ENCODE peak calls at places on chromosomes 16 and 17, in four cellular contexts. One of them, this sample, is unnamed.

GRCh38 chr16:278863-279366 is 1.5 kb upstream of the ARHGDIG start:
- DNase-seq in Peyer's patch: no peak
- DNase-seq in psoas muscle: no peak
- DNase-seq in cardiac muscle cell: peak
- DNase-seq in this sample: peak

GRCh38 chr17:38667099-38667786 is 7.5 kb downstream of the EPOP start:
- DNase-seq in Peyer's patch: peak
- DNase-seq in psoas muscle: peak
- DNase-seq in cardiac muscle cell: peak
- DNase-seq in this sample: peak

GRCh38 chr16:30060354-30061194 is 5.0 kb upstream of the ALDOA start:
- DNase-seq in Peyer's patch: no peak
- DNase-seq in psoas muscle: peak
- DNase-seq in cardiac muscle cell: no peak
- DNase-seq in this sample: peak

GRCh38 chr16:50699345-50700159 is 6.1 kb downstream of the NOD2 start:
- DNase-seq in Peyer's patch: no peak
- DNase-seq in psoas muscle: peak
- DNase-seq in cardiac muscle cell: peak
- DNase-seq in this sample: peak

GRCh38 chr17:50559674-50560184 is 786 bp upstream of the CACNA1G start:
- DNase-seq in Peyer's patch: peak
- DNase-seq in psoas muscle: peak
- DNase-seq in cardiac muscle cell: peak
- DNase-seq in this sample: peak

GRCh38 chr16:84572096-84572495 is 45.8 kb downstream of the COTL1 start:
- DNase-seq in Peyer's patch: no peak
- DNase-seq in psoas muscle: no peak
- DNase-seq in cardiac muscle cell: no peak
- DNase-seq in this sample: no peak

GRCh38 chr17:82883461-82884031 is 43.7 kb upstream of the ZNF750 start:
- DNase-seq in Peyer's patch: no peak
- DNase-seq in psoas muscle: peak
- DNase-seq in cardiac muscle cell: no peak
- DNase-seq in this sample: no peak

GRCh38 chr17:72373910-72374741 is 253.3 kb downstream of the SOX9 start:
- DNase-seq in Peyer's patch: no peak
- DNase-seq in psoas muscle: peak
- DNase-seq in cardiac muscle cell: peak
- DNase-seq in this sample: peak

GRCh38 chr17:1940810-1941185 is 84.3 kb downstream of the RTN4RL1 start:
- DNase-seq in Peyer's patch: no peak
- DNase-seq in psoas muscle: no peak
- DNase-seq in cardiac muscle cell: no peak
- DNase-seq in this sample: no peak

GRCh38 chr17:31558748-31559646 is 167.5 kb downstream of the RAB11FIP4 start:
- DNase-seq in Peyer's patch: peak
- DNase-seq in psoas muscle: peak
- DNase-seq in cardiac muscle cell: peak
- DNase-seq in this sample: peak

GRCh38 chr17:67565068-67565467 is 152.7 kb upstream of the NOL11 start:
- DNase-seq in Peyer's patch: no peak
- DNase-seq in psoas muscle: no peak
- DNase-seq in cardiac muscle cell: no peak
- DNase-seq in this sample: no peak

GRCh38 chr17:5526821-5527598 is 40.6 kb downstream of the MIS12 start:
- DNase-seq in Peyer's patch: peak
- DNase-seq in psoas muscle: peak
- DNase-seq in cardiac muscle cell: peak
- DNase-seq in this sample: peak

GRCh38 chr17:59668816-59669215 is 38.4 kb downstream of the PTRH2 start:
- DNase-seq in Peyer's patch: no peak
- DNase-seq in psoas muscle: no peak
- DNase-seq in cardiac muscle cell: peak
- DNase-seq in this sample: peak

GRCh38 chr16:21611546-21612384 is 12.4 kb downstream of the METTL9 start:
- DNase-seq in Peyer's patch: no peak
- DNase-seq in psoas muscle: no peak
- DNase-seq in cardiac muscle cell: peak
- DNase-seq in this sample: peak

GRCh38 chr17:79047923-79048825 is 24.2 kb downstream of the C1QTNF1 start:
- DNase-seq in Peyer's patch: no peak
- DNase-seq in psoas muscle: no peak
- DNase-seq in cardiac muscle cell: no peak
- DNase-seq in this sample: no peak

GRCh38 chr16:28293589-28293935 is 1.2 kb downstream of the SBK1 start:
- DNase-seq in Peyer's patch: no peak
- DNase-seq in psoas muscle: no peak
- DNase-seq in cardiac muscle cell: no peak
- DNase-seq in this sample: no peak

GRCh38 chr17:56313201-56313600 is 159.9 kb downstream of the ANKFN1 start:
- DNase-seq in Peyer's patch: no peak
- DNase-seq in psoas muscle: no peak
- DNase-seq in cardiac muscle cell: no peak
- DNase-seq in this sample: no peak

GRCh38 chr17:4199818-4200402 is 56.9 kb downstream of the CYB5D2 start:
- DNase-seq in Peyer's patch: no peak
- DNase-seq in psoas muscle: no peak
- DNase-seq in cardiac muscle cell: peak
- DNase-seq in this sample: peak

GRCh38 chr17:73551756-73552155 is 92.5 kb downstream of the SDK2 start:
- DNase-seq in Peyer's patch: no peak
- DNase-seq in psoas muscle: no peak
- DNase-seq in cardiac muscle cell: no peak
- DNase-seq in this sample: no peak

GRCh38 chr17:31811021-31811565 is 48.0 kb downstream of the COPRS start:
- DNase-seq in Peyer's patch: no peak
- DNase-seq in psoas muscle: no peak
- DNase-seq in cardiac muscle cell: peak
- DNase-seq in this sample: no peak

GRCh38 chr16:83734136-83734535 is 73.6 kb upstream of the HSBP1 start:
- DNase-seq in Peyer's patch: no peak
- DNase-seq in psoas muscle: no peak
- DNase-seq in cardiac muscle cell: no peak
- DNase-seq in this sample: no peak

GRCh38 chr17:15262291-15263205 is 2.6 kb downstream of the PMP22 start:
- DNase-seq in Peyer's patch: peak
- DNase-seq in psoas muscle: peak
- DNase-seq in cardiac muscle cell: peak
- DNase-seq in this sample: peak

GRCh38 chr17:15261063-15261817 is 3.9 kb downstream of the PMP22 start:
- DNase-seq in Peyer's patch: no peak
- DNase-seq in psoas muscle: peak
- DNase-seq in cardiac muscle cell: peak
- DNase-seq in this sample: peak

GRCh38 chr17:15260376-15261062 is 4.6 kb downstream of the PMP22 start:
- DNase-seq in Peyer's patch: peak
- DNase-seq in psoas muscle: peak
- DNase-seq in cardiac muscle cell: peak
- DNase-seq in this sample: peak

GRCh38 chr17:15263206-15263579 is 1.9 kb downstream of the PMP22 start:
- DNase-seq in Peyer's patch: peak
- DNase-seq in psoas muscle: peak
- DNase-seq in cardiac muscle cell: peak
- DNase-seq in this sample: peak

GRCh38 chr17:15261818-15262290 is 3.3 kb downstream of the PMP22 start:
- DNase-seq in Peyer's patch: no peak
- DNase-seq in psoas muscle: no peak
- DNase-seq in cardiac muscle cell: peak
- DNase-seq in this sample: peak
- H3K4me3 ChIP-seq in Peyer's patch: peak
- H3K4me3 ChIP-seq in psoas muscle: peak
- H3K4me3 ChIP-seq in cardiac muscle cell: peak
- H3K4me3 ChIP-seq in this sample: peak

GRCh38 chr16:23509763-23510153 is 536 bp downstream of the GGA2 start:
- DNase-seq in Peyer's patch: peak
- DNase-seq in psoas muscle: no peak
- DNase-seq in cardiac muscle cell: peak
- DNase-seq in this sample: peak

GRCh38 chr16:23509441-23509754 is 896 bp downstream of the GGA2 start:
- DNase-seq in Peyer's patch: no peak
- DNase-seq in psoas muscle: no peak
- DNase-seq in cardiac muscle cell: no peak
- DNase-seq in this sample: no peak

GRCh38 chr16:23510154-23510914 is at the start of gene GGA2:
- DNase-seq in Peyer's patch: peak
- DNase-seq in psoas muscle: peak
- DNase-seq in cardiac muscle cell: peak
- DNase-seq in this sample: peak

GRCh38 chr16:23506606-23506994 is 3.7 kb downstream of the GGA2 start:
- DNase-seq in Peyer's patch: peak
- DNase-seq in psoas muscle: no peak
- DNase-seq in cardiac muscle cell: no peak
- DNase-seq in this sample: no peak

DNA sequence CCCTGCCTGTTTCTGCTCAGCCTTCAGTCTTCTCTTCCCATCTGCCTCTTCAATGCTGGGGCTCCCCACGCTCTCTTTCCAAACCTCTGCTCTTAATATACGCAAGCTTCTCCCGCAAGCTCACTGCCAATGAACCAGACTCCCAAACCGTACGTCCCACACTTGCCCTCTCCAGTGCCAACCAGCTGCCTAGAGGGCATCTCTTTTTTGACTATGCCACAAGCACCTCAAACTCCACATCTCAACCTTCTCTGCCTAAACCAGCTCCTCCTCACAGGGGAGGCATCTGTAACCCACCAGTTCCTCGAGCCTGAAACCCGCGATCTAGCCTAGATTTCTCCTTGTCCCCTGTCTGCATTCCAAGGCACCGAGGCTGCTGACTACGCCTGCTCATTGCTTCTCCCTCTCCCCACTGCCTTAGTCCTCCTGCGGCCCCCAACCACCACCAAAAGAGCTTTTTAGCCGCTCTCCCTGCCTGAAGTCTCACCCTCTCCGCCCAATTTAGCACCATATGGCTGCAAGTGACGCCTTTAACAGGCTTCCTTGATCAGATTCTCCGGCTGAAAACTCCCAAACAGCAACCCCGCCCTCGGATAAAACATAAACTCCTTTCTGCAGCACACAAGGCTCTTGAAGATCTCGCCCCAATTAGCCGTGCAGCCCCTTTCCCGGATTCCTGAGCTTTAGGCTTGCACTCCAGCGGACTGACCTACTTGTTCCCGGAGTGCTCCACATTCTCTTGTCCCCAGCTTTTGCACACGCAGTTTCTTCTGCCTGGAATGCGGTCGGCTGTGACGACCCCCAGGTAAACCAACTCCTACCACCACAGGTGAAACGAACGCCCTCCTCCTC is 1.5 kb downstream of the GGA2 start:
- DNase-seq in Peyer's patch: no peak
- DNase-seq in psoas muscle: no peak
- DNase-seq in cardiac muscle cell: peak
- DNase-seq in this sample: peak
- H3K4me3 ChIP-seq in Peyer's patch: peak
- H3K4me3 ChIP-seq in psoas muscle: peak
- H3K4me3 ChIP-seq in cardiac muscle cell: peak
- H3K4me3 ChIP-seq in this sample: peak

GRCh38 chr17:28751600-28752366 is 8.0 kb downstream of the TRAF4 start:
- DNase-seq in Peyer's patch: no peak
- DNase-seq in psoas muscle: no peak
- DNase-seq in cardiac muscle cell: no peak
- DNase-seq in this sample: no peak

GRCh38 chr17:28747801-28748750 is 4.3 kb downstream of the TRAF4 start:
- DNase-seq in Peyer's patch: no peak
- DNase-seq in psoas muscle: no peak
- DNase-seq in cardiac muscle cell: no peak
- DNase-seq in this sample: no peak

GRCh38 chr17:28749516-28750177 is 5.8 kb downstream of the TRAF4 start:
- DNase-seq in Peyer's patch: no peak
- DNase-seq in psoas muscle: no peak
- DNase-seq in cardiac muscle cell: no peak
- DNase-seq in this sample: no peak

GRCh38 chr17:28748852-28749515 is 5.2 kb downstream of the TRAF4 start:
- DNase-seq in Peyer's patch: no peak
- DNase-seq in psoas muscle: no peak
- DNase-seq in cardiac muscle cell: no peak
- DNase-seq in this sample: peak

GRCh38 chr17:28750178-28751047 is 6.6 kb downstream of the TRAF4 start:
- DNase-seq in Peyer's patch: peak
- DNase-seq in psoas muscle: peak
- DNase-seq in cardiac muscle cell: peak
- DNase-seq in this sample: peak
- H3K4me3 ChIP-seq in Peyer's patch: no peak
- H3K4me3 ChIP-seq in psoas muscle: no peak
- H3K4me3 ChIP-seq in cardiac muscle cell: no peak
- H3K4me3 ChIP-seq in this sample: no peak

GRCh38 chr17:75877752-75878173 is 618 bp downstream of the TRIM47 start:
- DNase-seq in Peyer's patch: peak
- DNase-seq in psoas muscle: peak
- DNase-seq in cardiac muscle cell: peak
- DNase-seq in this sample: peak

GRCh38 chr17:75876190-75876937 is 2.0 kb downstream of the TRIM47 start:
- DNase-seq in Peyer's patch: peak
- DNase-seq in psoas muscle: peak
- DNase-seq in cardiac muscle cell: no peak
- DNase-seq in this sample: no peak

GRCh38 chr17:75875940-75876189 is 2.5 kb downstream of the TRIM47 start:
- DNase-seq in Peyer's patch: no peak
- DNase-seq in psoas muscle: no peak
- DNase-seq in cardiac muscle cell: no peak
- DNase-seq in this sample: no peak

GRCh38 chr17:75878174-75878998 is at the start of gene TRIM47:
- DNase-seq in Peyer's patch: peak
- DNase-seq in psoas muscle: peak
- DNase-seq in cardiac muscle cell: peak
- DNase-seq in this sample: peak

GRCh38 chr17:75876938-75877751 is 1.2 kb downstream of the TRIM47 start:
- DNase-seq in Peyer's patch: peak
- DNase-seq in psoas muscle: peak
- DNase-seq in cardiac muscle cell: peak
- DNase-seq in this sample: peak
- H3K4me3 ChIP-seq in Peyer's patch: peak
- H3K4me3 ChIP-seq in psoas muscle: peak
- H3K4me3 ChIP-seq in cardiac muscle cell: peak
- H3K4me3 ChIP-seq in this sample: peak

GRCh38 chr17:7392696-7393612 is 1.4 kb downstream of the PLSCR3 start:
- DNase-seq in Peyer's patch: no peak
- DNase-seq in psoas muscle: no peak
- DNase-seq in cardiac muscle cell: no peak
- DNase-seq in this sample: no peak
- H3K4me3 ChIP-seq in Peyer's patch: peak
- H3K4me3 ChIP-seq in psoas muscle: peak
- H3K4me3 ChIP-seq in cardiac muscle cell: peak
- H3K4me3 ChIP-seq in this sample: peak

GRCh38 chr17:48510381-48510760 is 20.4 kb downstream of the HOXB1 start:
- DNase-seq in Peyer's patch: no peak
- DNase-seq in psoas muscle: no peak
- DNase-seq in cardiac muscle cell: no peak
- DNase-seq in this sample: no peak
- H3K4me3 ChIP-seq in Peyer's patch: no peak
- H3K4me3 ChIP-seq in psoas muscle: no peak
- H3K4me3 ChIP-seq in cardiac muscle cell: no peak
- H3K4me3 ChIP-seq in this sample: no peak

This sample was measured in fibroblast of villous mesenchyme.